ENCODE peak calls at places on chromosomes 12 and 14, in seven cellular contexts. M is K562, D is H1, K is HCT116, L is WTC11, E is HepG2, V is GM12878. O is an unnamed sample.

GRCh38 chr14:94387051-94388026 is 1.1 kb downstream of the SERPINA1 start:
- DNase-seq in M (no peak), D (no peak), K (no peak), L (no peak), E (no peak), V (no peak), O (no peak)

GRCh38 chr14:68124885-68125731 is 305.5 kb downstream of the RAD51B start:
- DNase-seq in M (no peak), D (no peak), K (no peak), L (no peak), E (peak; percentile 20), V (no peak), O (no peak)

GRCh38 chr12:6312529-6313325 is 2.2 kb downstream of the PLEKHG6 start:
- DNase-seq in M (peak; percentile 29), D (peak; percentile 83), K (no peak), L (peak; percentile 68), E (no peak), V (peak; percentile 94), O (no peak)

GRCh38 chr14:89432226-89432625 is 15.2 kb upstream of the FOXN3 start:
- DNase-seq in M (no peak), D (no peak), K (no peak), L (no peak), E (no peak), V (no peak), O (no peak)

GRCh38 chr12:42372154-42372791 is 46.3 kb downstream of the PPHLN1 start:
- DNase-seq in M (peak; percentile 40), D (no peak), K (peak; percentile 42), L (no peak), E (peak; percentile 58), V (peak; percentile 49), O (peak; percentile 56)

GRCh38 chr14:33922125-33922524 is 28.7 kb downstream of the EGLN3 start:
- DNase-seq in M (no peak), D (no peak), K (no peak), L (no peak), E (no peak), V (no peak), O (no peak)

GRCh38 chr12:121295746-121296617 is 527 bp downstream of the CAMKK2 start:
- DNase-seq in M (peak; percentile 84), D (peak; percentile 65), K (no peak), L (peak; percentile 38), E (peak; percentile 27), V (no peak), O (peak; percentile 21)

GRCh38 chr14:105196228-105196960 is 15.3 kb upstream of the NUDT14 start:
- DNase-seq in M (peak; percentile 49), D (peak; percentile 78), K (no peak), L (peak; percentile 55), E (peak; percentile 19), V (no peak), O (no peak)

GRCh38 chr14:51547260-51547659 is 104.5 kb upstream of the FRMD6 start:
- DNase-seq in M (no peak), D (no peak), K (peak; percentile 68), L (no peak), E (no peak), V (no peak), O (peak; percentile 23)

GRCh38 chr14:96799489-96800056 is 2.4 kb downstream of the VRK1 start:
- DNase-seq in M (no peak), D (no peak), K (no peak), L (no peak), E (peak; percentile 27), V (no peak), O (no peak)

GRCh38 chr14:39393289-39393688 is 38.9 kb downstream of the FBXO33 start:
- DNase-seq in M (no peak), D (no peak), K (no peak), L (no peak), E (no peak), V (no peak), O (no peak)

GRCh38 chr14:75433631-75434556 is 6.1 kb downstream of the JDP2 start:
- DNase-seq in M (no peak), D (no peak), K (no peak), L (no peak), E (no peak), V (no peak), O (no peak)

GRCh38 chr12:53344824-53345485 is 8.8 kb upstream of the SP7 start:
- DNase-seq in M (peak; percentile 93), D (peak; percentile 78), K (no peak), L (peak; percentile 72), E (peak; percentile 54), V (no peak), O (peak; percentile 60)

GRCh38 chr14:103703433-103704385 is 11.5 kb downstream of the XRCC3 start:
- DNase-seq in M (no peak), D (no peak), K (no peak), L (no peak), E (no peak), V (no peak), O (no peak)
- TF ChIP-seq SP1 in M (no peak), D (no peak), K (no peak), L (no peak), E (no peak), V (no peak), O (no peak)

DNA sequence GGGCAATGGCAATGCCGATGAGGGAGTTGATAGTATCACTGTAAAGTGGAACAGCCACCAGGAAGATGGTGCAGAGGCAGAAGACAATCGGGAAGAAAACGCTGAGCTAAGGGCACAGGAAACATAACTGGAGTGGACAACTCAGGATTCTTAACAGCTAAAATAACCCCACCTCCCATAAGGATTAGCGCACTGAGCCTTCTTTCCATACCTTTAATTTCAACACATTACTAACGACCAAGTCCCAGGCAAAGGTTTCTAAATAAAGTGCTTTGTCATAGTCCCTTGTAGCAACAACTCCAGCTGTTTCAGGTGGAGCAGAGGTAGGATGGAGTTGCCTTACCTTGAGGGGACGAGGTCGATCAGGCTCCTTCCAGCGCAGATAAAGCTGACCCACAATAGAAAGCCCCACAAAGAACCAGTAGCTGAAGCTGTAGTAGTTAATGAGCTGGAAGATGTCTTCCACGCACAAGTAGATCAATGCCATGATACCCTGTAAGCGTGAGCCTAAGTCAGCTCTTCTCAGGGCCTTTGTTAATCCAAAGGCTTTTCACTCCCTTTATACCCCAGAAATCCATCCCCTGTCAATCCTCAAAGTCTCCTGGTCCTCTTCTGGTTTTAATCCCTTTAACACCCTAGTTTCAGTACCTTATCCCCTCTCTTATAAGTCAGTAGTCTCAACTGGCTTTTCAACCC is 7.7 kb downstream of the OXA1L start:
- DNase-seq in M (no peak), D (no peak), K (no peak), L (no peak), E (no peak), V (no peak), O (no peak)
- TF ChIP-seq SP1 in M (no peak), D (no peak), K (no peak), L (no peak), E (no peak), V (no peak), O (no peak)

GRCh38 chr14:31194095-31194494 is 13.5 kb downstream of the HECTD1 start:
- DNase-seq in M (no peak), D (no peak), K (no peak), L (no peak), E (no peak), V (no peak), O (no peak)
- TF ChIP-seq SP1 in M (no peak), D (no peak), K (no peak), L (no peak), E (no peak), V (no peak), O (no peak)

GRCh38 chr12:132170094-132170636 is 25.9 kb downstream of the NOC4L start:
- DNase-seq in M (no peak), D (no peak), K (no peak), L (no peak), E (no peak), V (no peak), O (no peak)
- TF ChIP-seq SP1 in M (no peak), D (no peak), K (no peak), L (no peak), E (no peak), V (no peak), O (no peak)

GRCh38 chr12:119669744-119670472 is 2.0 kb downstream of the PRKAB1 start:
- DNase-seq in M (no peak), D (no peak), K (no peak), L (no peak), E (peak; percentile 83), V (no peak), O (no peak)
- TF ChIP-seq SP1 in M (no peak), D (no peak), K (no peak), L (no peak), E (no peak), V (no peak), O (no peak)

GRCh38 chr14:24110485-24110884 is 4.1 kb upstream of the DCAF11 start:
- DNase-seq in M (no peak), D (no peak), K (no peak), L (no peak), E (no peak), V (no peak), O (no peak)

GRCh38 chr14:24106672-24107271 is 7.8 kb upstream of the DCAF11 start:
- DNase-seq in M (no peak), D (no peak), K (no peak), L (no peak), E (no peak), V (no peak), O (no peak)

GRCh38 chr14:24108336-24108874 is 6.2 kb upstream of the DCAF11 start:
- DNase-seq in M (no peak), D (no peak), K (no peak), L (no peak), E (no peak), V (no peak), O (no peak)

GRCh38 chr14:24113379-24113800 is 1.2 kb upstream of the DCAF11 start:
- DNase-seq in M (no peak), D (no peak), K (no peak), L (no peak), E (no peak), V (no peak), O (no peak)

DNA sequence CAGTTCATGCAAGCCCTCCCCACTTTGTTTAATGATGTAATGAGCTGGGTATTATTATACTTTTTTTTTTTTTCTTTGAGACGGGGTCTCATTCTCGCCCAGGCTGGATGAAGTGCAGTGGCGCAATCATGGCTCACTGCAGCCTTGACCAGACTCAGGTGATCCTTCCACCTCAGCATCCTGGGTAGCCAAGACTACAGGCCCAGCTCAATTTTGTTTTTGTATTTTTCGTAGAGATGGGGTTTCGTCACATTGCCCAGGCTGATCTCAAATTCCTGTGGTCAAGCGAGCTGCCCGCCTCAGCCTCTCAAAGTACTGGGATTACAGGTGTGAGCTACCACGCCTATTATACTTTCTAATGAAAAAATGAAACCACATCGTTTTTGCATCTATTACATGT is 4.5 kb upstream of the DCAF11 start:
- DNase-seq in M (no peak), D (no peak), K (no peak), L (no peak), E (peak; percentile 68), V (no peak), O (no peak)
- TF ChIP-seq SP1 in M (no peak), D (no peak), K (no peak), L (no peak), E (no peak), V (no peak), O (no peak)

O was measured in HEK293T.